ENCODE peak calls at places on chromosomes 11 and 22, in eight cellular contexts. F, P, G, X, I, C, A and U are unnamed samples.

GRCh38 chr22:36369922-36370781 is 17.6 kb downstream of the MYH9 start:
- DNase-seq in F (no peak), P (peak), G (no peak), X (peak), I (peak), C (no peak), A (no peak), U (peak)

GRCh38 chr11:61129608-61130523 is 27.6 kb downstream of the CD5 start:
- DNase-seq in F (peak), P (peak), G (no peak), X (peak), I (peak), C (peak), A (no peak), U (peak)

GRCh38 chr11:12876340-12876739 is 132.8 kb upstream of the RASSF10 start:
- DNase-seq in F (no peak), P (no peak), G (no peak), X (peak), I (no peak), C (no peak), A (no peak), U (no peak)

GRCh38 chr22:25745341-25746011 is 3.5 kb downstream of the MYO18B start:
- DNase-seq in F (no peak), P (peak), G (no peak), X (peak), I (peak), C (no peak), A (no peak), U (no peak)

GRCh38 chr11:112634551-112634950 is 326.7 kb upstream of the NCAM1 start:
- DNase-seq in F (no peak), P (no peak), G (no peak), X (no peak), I (no peak), C (no peak), A (no peak), U (no peak)

GRCh38 chr11:45500457-45500856 is 165.0 kb downstream of the CHST1 start:
- DNase-seq in F (no peak), P (no peak), G (no peak), X (no peak), I (no peak), C (no peak), A (no peak), U (no peak)

GRCh38 chr11:16853266-16853665 is 114.8 kb downstream of the C11orf58 start:
- DNase-seq in F (no peak), P (no peak), G (no peak), X (no peak), I (no peak), C (no peak), A (no peak), U (no peak)

GRCh38 chr11:88979641-88980040 is 86.1 kb downstream of the GRM5 start:
- DNase-seq in F (no peak), P (peak), G (no peak), X (no peak), I (no peak), C (no peak), A (no peak), U (no peak)

GRCh38 chr11:2275334-2276279 is 5.2 kb upstream of the ASCL2 start:
- DNase-seq in F (no peak), P (no peak), G (no peak), X (no peak), I (peak), C (no peak), A (no peak), U (no peak)

GRCh38 chr11:134497586-134497985 is 85.5 kb upstream of the B3GAT1 start:
- DNase-seq in F (no peak), P (no peak), G (no peak), X (no peak), I (peak), C (no peak), A (no peak), U (no peak)

GRCh38 chr11:133153031-133153430 is 379.3 kb downstream of the OPCML start:
- DNase-seq in F (no peak), P (no peak), G (no peak), X (no peak), I (no peak), C (no peak), A (no peak), U (no peak)

GRCh38 chr22:33476716-33477115 is 418.5 kb upstream of the SYN3 start:
- DNase-seq in F (no peak), P (no peak), G (no peak), X (no peak), I (no peak), C (no peak), A (no peak), U (no peak)